ENCODE peak calls at places on chromosomes 11 and 22, in seven cellular contexts. D is stromal cell of bone marrow, T is EL, F is erythroblast, Q is neural crest cell, V is neural progenitor cell, W is GM10248. J is an unnamed sample.

GRCh38 chr11:20110908-20111669 is 49.2 kb downstream of the DBX1 start:
- DNase-seq in D (peak), T (peak), F (peak), Q (peak), V (peak), W (peak), J (peak)

GRCh38 chr22:21764038-21764804 is 28.6 kb upstream of the YPEL1 start:
- DNase-seq in D (no peak), T (no peak), F (no peak), Q (no peak), V (no peak), W (no peak), J (no peak)

GRCh38 chr22:23251445-23252093 is 71.3 kb downstream of the BCR start:
- DNase-seq in D (no peak), T (peak), F (no peak), Q (no peak), V (no peak), W (no peak), J (no peak)

GRCh38 chr11:93775289-93775688 is 8.8 kb upstream of the MED17 start:
- DNase-seq in D (no peak), T (no peak), F (peak), Q (peak), V (peak), W (no peak), J (no peak)

GRCh38 chr11:55942785-55943392 is 6.7 kb upstream of the OR5I1 start:
- DNase-seq in D (peak), T (peak), F (peak), Q (no peak), V (peak), W (no peak), J (no peak)

GRCh38 chr11:35541621-35542375 is 16.4 kb upstream of the PAMR1 start:
- DNase-seq in D (peak), T (peak), F (no peak), Q (no peak), V (no peak), W (no peak), J (no peak)

GRCh38 chr11:73996161-73996747 is 12.6 kb downstream of the UCP3 start:
- DNase-seq in D (no peak), T (no peak), F (no peak), Q (no peak), V (no peak), W (no peak), J (no peak)

GRCh38 chr11:114595571-114595970 is at the start of gene NXPE4:
- DNase-seq in D (no peak), T (no peak), F (no peak), Q (no peak), V (no peak), W (no peak), J (no peak)

GRCh38 chr11:93330446-93330984 is at the start of gene DEUP1:
- DNase-seq in D (no peak), T (peak), F (peak), Q (peak), V (peak), W (no peak), J (no peak)

GRCh38 chr22:26770624-26771023 is 113.2 kb downstream of the MIAT start:
- DNase-seq in D (no peak), T (peak), F (no peak), Q (no peak), V (no peak), W (no peak), J (no peak)

GRCh38 chr11:15127341-15127740 is 12.6 kb downstream of the INSC start:
- DNase-seq in D (peak), T (peak), F (no peak), Q (no peak), V (no peak), W (no peak), J (no peak)

GRCh38 chr22:36404436-36404835 is 16.7 kb upstream of the MYH9 start:
- DNase-seq in D (no peak), T (no peak), F (no peak), Q (no peak), V (no peak), W (no peak), J (no peak)

GRCh38 chr11:23789938-23790371 is 706.9 kb upstream of the LUZP2 start:
- DNase-seq in D (peak), T (peak), F (no peak), Q (no peak), V (no peak), W (no peak), J (no peak)

GRCh38 chr22:19819911-19820879 is 34.5 kb downstream of the GNB1L start:
- DNase-seq in D (no peak), T (no peak), F (no peak), Q (no peak), V (no peak), W (no peak), J (no peak)

GRCh38 chr22:19619144-19620009 is 94.9 kb upstream of the SEPTIN5 start:
- DNase-seq in D (no peak), T (no peak), F (no peak), Q (no peak), V (no peak), W (peak), J (no peak)

GRCh38 chr11:1929621-1930447 is 10.3 kb downstream of the TNNT3 start:
- DNase-seq in D (no peak), T (no peak), F (no peak), Q (no peak), V (no peak), W (no peak), J (no peak)

GRCh38 chr22:35328472-35328885 is 28.8 kb downstream of the TOM1 start:
- DNase-seq in D (no peak), T (no peak), F (no peak), Q (no peak), V (no peak), W (no peak), J (no peak)

GRCh38 chr22:17606472-17606871 is 22.1 kb downstream of the ATP6V1E1 start:
- DNase-seq in D (no peak), T (no peak), F (peak), Q (no peak), V (no peak), W (no peak), J (no peak)

GRCh38 chr11:47606731-47607130 is 12.5 kb upstream of the C1QTNF4 start:
- DNase-seq in D (peak), T (no peak), F (no peak), Q (no peak), V (no peak), W (no peak), J (no peak)

GRCh38 chr11:85483861-85484260 is 143.3 kb downstream of the DLG2 start:
- DNase-seq in D (no peak), T (no peak), F (no peak), Q (no peak), V (no peak), W (no peak), J (no peak)

GRCh38 chr11:96052921-96053631 is 129.2 kb upstream of the MTMR2 start:
- DNase-seq in D (no peak), T (peak), F (no peak), Q (no peak), V (no peak), W (no peak), J (no peak)